ENCODE peak calls at places on chromosomes 6 and 20, in nine cellular contexts. P, B, F, C, O, K, Z, X and E are unnamed samples.

GRCh38 chr6:154450498-154450897 is 60.0 kb downstream of the CNKSR3 start:
- DNase-seq in P (no peak), B (no peak), F (peak), C (peak), O (no peak), K (no peak), Z (no peak), X (no peak), E (no peak)

GRCh38 chr6:30450908-30451818 is 38.1 kb upstream of the HLA-E start:
- DNase-seq in P (peak), B (peak), F (no peak), C (no peak), O (no peak), K (no peak), Z (peak), X (peak), E (peak)

GRCh38 chr20:1652104-1652503 is 5.5 kb downstream of the SIRPG start:
- DNase-seq in P (no peak), B (no peak), F (no peak), C (no peak), O (no peak), K (no peak), Z (no peak), X (no peak), E (no peak)

GRCh38 chr6:108608453-108609275 is 47.9 kb downstream of the FOXO3 start:
- DNase-seq in P (peak), B (no peak), F (no peak), C (no peak), O (no peak), K (no peak), Z (no peak), X (peak), E (no peak)

GRCh38 chr6:117375446-117375845 is 50.3 kb downstream of the ROS1 start:
- DNase-seq in P (no peak), B (no peak), F (no peak), C (no peak), O (no peak), K (no peak), Z (no peak), X (no peak), E (no peak)

GRCh38 chr6:157715766-157716171 is 107.3 kb upstream of the SNX9 start:
- DNase-seq in P (peak), B (peak), F (no peak), C (no peak), O (no peak), K (no peak), Z (no peak), X (peak), E (no peak)

GRCh38 chr6:2460216-2460734 is 214.9 kb upstream of the GMDS start:
- DNase-seq in P (no peak), B (no peak), F (no peak), C (no peak), O (no peak), K (no peak), Z (peak), X (no peak), E (no peak)

GRCh38 chr20:3239867-3240775 is 1.1 kb upstream of the SLC4A11 start:
- DNase-seq in P (no peak), B (no peak), F (no peak), C (no peak), O (no peak), K (no peak), Z (no peak), X (no peak), E (peak)

GRCh38 chr20:21548390-21549035 is 34.6 kb upstream of the NKX2-2 start:
- DNase-seq in P (no peak), B (no peak), F (no peak), C (no peak), O (no peak), K (no peak), Z (no peak), X (no peak), E (no peak)

GRCh38 chr6:40398810-40399477 is 188.2 kb downstream of the LRFN2 start:
- DNase-seq in P (no peak), B (no peak), F (peak), C (peak), O (no peak), K (no peak), Z (no peak), X (no peak), E (no peak)

GRCh38 chr6:169638915-169639314 is 62.9 kb downstream of the WDR27 start:
- DNase-seq in P (no peak), B (no peak), F (no peak), C (no peak), O (no peak), K (no peak), Z (no peak), X (no peak), E (no peak)